ENCODE peak calls at places on chromosomes 3 and 15, in five cellular contexts. R is tibial artery, I is neuronal stem cell, B is right cardiac atrium, P is tibial nerve. U is an unnamed sample.

GRCh38 chr3:187193181-187193580 is 4.1 kb upstream of the RTP1 start:
- DNase-seq in R (no peak), I (no peak), B (no peak), P (no peak), U (no peak)

GRCh38 chr3:123286308-123287023 is 84.7 kb downstream of the SEC22A start:
- DNase-seq in R (peak; percentile 61), I (peak; percentile 73), B (no peak), P (peak; percentile 20), U (peak; percentile 78)

GRCh38 chr3:174329321-174329720 is 529.8 kb upstream of the NAALADL2 start:
- DNase-seq in R (no peak), I (no peak), B (no peak), P (no peak), U (peak; percentile 55)

GRCh38 chr15:41969851-41970431 is 2.4 kb downstream of the EHD4 start:
- DNase-seq in R (peak; percentile 23), I (no peak), B (no peak), P (no peak), U (no peak)

GRCh38 chr3:57727096-57727495 is 29.0 kb upstream of the SLMAP start:
- DNase-seq in R (no peak), I (no peak), B (no peak), P (no peak), U (no peak)

GRCh38 chr3:69178838-69179739 is 56.7 kb upstream of the LMOD3 start:
- DNase-seq in R (no peak), I (no peak), B (no peak), P (no peak), U (no peak)

GRCh38 chr3:71813704-71814103 is 28.8 kb upstream of the PROK2 start:
- DNase-seq in R (no peak), I (no peak), B (no peak), P (no peak), U (no peak)

GRCh38 chr3:105827959-105828358 is 40.9 kb downstream of the CBLB start:
- DNase-seq in R (peak; percentile 68), I (no peak), B (no peak), P (no peak), U (peak; percentile 89)

GRCh38 chr3:133038089-133038730 is at the start of gene TMEM108:
- DNase-seq in R (peak; percentile 73), I (peak; percentile 87), B (peak; percentile 91), P (peak; percentile 8), U (peak; percentile 93)

GRCh38 chr15:26073430-26074333 is 210.6 kb upstream of the ATP10A start:
- DNase-seq in R (no peak), I (no peak), B (no peak), P (no peak), U (no peak)

GRCh38 chr3:43142472-43142871 is 36.6 kb upstream of the POMGNT2 start:
- DNase-seq in R (no peak), I (no peak), B (no peak), P (no peak), U (no peak)

GRCh38 chr3:15063238-15063637 is 1.9 kb downstream of the MRPS25 start:
- DNase-seq in R (no peak), I (no peak), B (no peak), P (no peak), U (no peak)

GRCh38 chr3:13850161-13850945 is 29.5 kb downstream of the WNT7A start:
- DNase-seq in R (no peak), I (no peak), B (no peak), P (no peak), U (peak; percentile 23)

GRCh38 chr3:191210032-191210431 is 11.0 kb downstream of the OSTN start:
- DNase-seq in R (no peak), I (no peak), B (no peak), P (no peak), U (no peak)

GRCh38 chr15:64878708-64879107 is 33.0 kb upstream of the ANKDD1A start:
- DNase-seq in R (no peak), I (no peak), B (no peak), P (no peak), U (no peak)

GRCh38 chr3:160226026-160226739 is 961 bp downstream of the C3orf80 start:
- DNase-seq in R (no peak), I (peak; percentile 23), B (peak; percentile 20), P (no peak), U (no peak)

GRCh38 chr3:46129588-46130272 is 78.4 kb downstream of the CCR1 start:
- DNase-seq in R (no peak), I (no peak), B (no peak), P (no peak), U (no peak)

GRCh38 chr3:49804141-49805041 is 1.3 kb downstream of the INKA1 start:
- DNase-seq in R (no peak), I (no peak), B (no peak), P (no peak), U (no peak)

GRCh38 chr3:186824430-186825139 is 17.9 kb upstream of the ADIPOQ start:
- DNase-seq in R (no peak), I (no peak), B (no peak), P (no peak), U (no peak)

GRCh38 chr3:172644258-172644657 is 66.6 kb downstream of the NCEH1 start:
- DNase-seq in R (no peak), I (no peak), B (no peak), P (no peak), U (no peak)

GRCh38 chr3:170593634-170594033 is 7.8 kb upstream of the SLC7A14 start:
- DNase-seq in R (no peak), I (no peak), B (no peak), P (no peak), U (no peak)

GRCh38 chr3:196968233-196969000 is at the start of gene PIGZ:
- DNase-seq in R (no peak), I (no peak), B (peak; percentile 48), P (no peak), U (peak; percentile 62)

GRCh38 chr3:36893137-36893557 is 51.7 kb downstream of the TRANK1 start:
- DNase-seq in R (no peak), I (no peak), B (peak; percentile 44), P (no peak), U (peak; percentile 90)

GRCh38 chr3:36892457-36893136 is 52.3 kb downstream of the TRANK1 start:
- DNase-seq in R (no peak), I (no peak), B (no peak), P (no peak), U (no peak)

GRCh38 chr3:36890261-36890660 is 54.6 kb downstream of the TRANK1 start:
- DNase-seq in R (no peak), I (no peak), B (no peak), P (no peak), U (no peak)

GRCh38 chr3:36894924-36895323 is 49.9 kb downstream of the TRANK1 start:
- DNase-seq in R (no peak), I (no peak), B (no peak), P (no peak), U (no peak)

DNA sequence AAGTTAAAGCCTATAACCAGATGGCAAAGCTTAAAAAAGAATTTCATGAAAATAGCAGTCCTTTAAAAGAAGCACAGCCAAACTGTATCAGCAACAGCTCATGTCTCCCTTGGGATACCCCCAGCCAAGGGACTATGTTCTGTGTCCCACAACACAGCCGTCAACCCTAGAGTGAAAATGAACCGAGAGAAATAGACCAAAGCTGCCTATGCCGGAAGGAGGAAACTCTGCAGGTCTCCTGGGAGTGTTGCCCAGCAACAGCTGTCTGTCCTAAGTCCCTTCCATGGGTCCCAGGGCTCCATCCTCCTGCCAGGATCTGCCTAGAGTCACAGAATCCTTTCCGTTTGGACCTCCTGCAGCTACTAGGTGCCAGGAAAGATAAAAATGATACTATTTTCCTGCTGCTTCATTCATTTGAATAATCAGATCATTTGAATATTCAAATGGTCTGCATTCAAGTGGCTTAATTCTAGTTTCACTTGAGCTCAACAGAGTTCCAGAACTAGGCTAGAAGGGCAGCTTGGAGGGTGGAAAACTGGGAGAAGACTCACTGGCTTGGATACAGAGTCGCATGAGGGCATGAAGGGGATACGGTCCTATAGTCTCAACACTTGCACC is 53.1 kb downstream of the TRANK1 start:
- DNase-seq in R (no peak), I (no peak), B (peak; percentile 66), P (no peak), U (no peak)
- H3K27ac ChIP-seq in R (no peak overlapping the region), I (no peak overlapping the region), B (peak overlapping the region; percentile 43), P (no peak overlapping the region), U (no peak overlapping the region)

DNA sequence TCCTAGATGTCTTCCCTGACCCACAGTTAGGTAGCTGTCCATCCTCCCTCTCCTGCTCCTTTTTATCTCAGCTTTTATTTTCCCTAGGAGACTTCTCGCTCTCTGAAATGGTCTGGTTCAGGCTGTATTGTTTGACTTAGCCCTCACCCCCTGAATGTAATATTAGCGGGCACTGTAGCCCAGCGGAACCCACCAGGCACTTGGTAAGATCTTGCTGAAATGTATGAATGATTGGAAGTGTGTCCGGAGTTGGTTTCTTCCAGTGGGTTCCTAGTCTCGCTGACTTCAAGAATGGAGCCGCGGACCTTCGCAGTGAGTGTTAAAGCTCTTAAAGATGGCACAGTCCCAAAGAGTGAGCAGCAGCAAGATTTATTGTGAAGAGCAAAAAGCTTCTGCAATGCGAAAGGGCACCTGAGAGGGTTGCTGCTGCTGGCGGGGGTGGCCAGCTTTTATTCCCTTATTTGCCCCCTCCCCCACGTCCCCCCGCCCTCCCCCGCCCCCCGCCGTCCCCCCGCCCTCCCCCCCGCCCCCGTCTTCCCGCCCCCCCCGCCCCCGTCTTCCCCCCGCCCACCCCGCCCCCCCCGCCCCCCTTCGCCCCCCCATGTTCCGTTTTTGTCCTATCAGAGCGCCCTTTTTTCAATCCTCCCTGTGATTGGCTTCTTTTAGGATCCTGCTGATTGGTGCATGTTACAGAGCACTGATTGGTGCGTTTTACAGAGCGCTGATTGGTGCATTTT is 694 bp upstream of the EEFSEC start:
- DNase-seq in R (no peak), I (no peak), B (no peak), P (no peak), U (no peak)
- H3K27ac ChIP-seq in R (peak overlapping the region; percentile 92), I (no peak overlapping the region), B (peak overlapping the region; percentile 76), P (no peak overlapping the region), U (peak overlapping the region; percentile 76)

GRCh38 chr3:198030125-198030524 is 70.1 kb downstream of the LMLN start:
- DNase-seq in R (no peak), I (no peak), B (no peak), P (no peak), U (no peak)

GRCh38 chr3:198025644-198026043 is 65.6 kb downstream of the LMLN start:
- DNase-seq in R (no peak), I (no peak), B (no peak), P (no peak), U (no peak)

GRCh38 chr3:198028718-198029117 is 68.7 kb downstream of the LMLN start:
- DNase-seq in R (no peak), I (no peak), B (no peak), P (no peak), U (no peak)

GRCh38 chr3:198027045-198027798 is 67.2 kb downstream of the LMLN start:
- DNase-seq in R (no peak), I (no peak), B (no peak), P (no peak), U (no peak)

DNA sequence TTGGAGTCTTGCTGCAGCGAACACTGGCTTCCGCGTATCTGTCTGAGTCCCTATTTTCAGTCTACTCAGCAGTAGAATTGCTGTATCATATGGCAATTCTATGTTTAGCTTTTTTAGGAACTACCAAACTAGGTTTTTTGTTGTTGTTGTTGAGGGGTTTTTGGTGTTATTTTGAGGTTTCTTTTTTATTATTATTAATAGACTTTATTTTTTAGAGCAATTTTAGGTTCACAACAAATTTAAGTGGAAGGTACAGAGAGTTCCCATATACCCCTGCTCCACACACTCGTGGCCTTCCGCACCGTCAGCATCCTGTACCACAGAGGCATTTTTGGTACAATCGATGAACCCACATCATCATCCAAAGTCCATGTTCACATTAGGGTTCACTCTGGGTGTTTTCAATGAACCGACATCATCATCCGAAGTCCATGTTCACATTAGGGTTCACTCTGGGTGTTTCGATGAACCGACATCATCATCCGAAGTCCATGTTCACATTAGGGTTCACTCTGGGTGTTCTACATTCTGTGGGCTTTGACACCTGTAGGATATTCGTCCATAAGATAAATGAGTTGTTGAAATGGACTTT is 67.9 kb downstream of the LMLN start:
- DNase-seq in R (no peak), I (no peak), B (no peak), P (no peak), U (no peak)
- H3K27ac ChIP-seq in R (no peak overlapping the region), I (no peak overlapping the region), B (no peak overlapping the region), P (no peak overlapping the region), U (no peak overlapping the region)

GRCh38 chr3:10348404-10348721 is 27.5 kb upstream of the SEC13 start:
- DNase-seq in R (no peak), I (no peak), B (no peak), P (no peak), U (no peak)
- H3K27ac ChIP-seq in R (no peak overlapping the region), I (no peak overlapping the region), B (no peak overlapping the region), P (no peak overlapping the region), U (no peak overlapping the region)